ENCODE peak calls at places on chromosomes 4 and X, in four cellular contexts. C is body of pancreas, Q is IMR-90, A is NCI-H1417. B is an unnamed sample.

GRCh38 chr4:91304292-91304691 is 999.5 kb upstream of the GRID2 start:
- DNase-seq in C (no peak), A (no peak), Q (no peak), B (no peak)

GRCh38 chr4:39365360-39365759 is 802 bp downstream of the RFC1 start:
- DNase-seq in Q (no peak), A (no peak), C (no peak), B (no peak)

GRCh38 chr4:94491322-94491721 is 39.6 kb downstream of the PDLIM5 start:
- DNase-seq in A (no peak), C (no peak), Q (peak), B (peak)

GRCh38 chr4:42151568-42152506 is 618 bp downstream of the BEND4 start:
- DNase-seq in A (peak), C (no peak), Q (no peak), B (no peak)

GRCh38 chr4:52856802-52857201 is 5.3 kb upstream of the RASL11B start:
- DNase-seq in Q (no peak), C (no peak), A (no peak), B (no peak)

GRCh38 chr4:57065730-57066482 is 44.3 kb downstream of the IGFBP7 start:
- DNase-seq in Q (peak), A (no peak), C (no peak), B (peak)

GRCh38 chrX:42269186-42269585 is 345.8 kb upstream of the CASK start:
- DNase-seq in Q (peak), A (no peak), C (no peak), B (peak)

GRCh38 chrX:41452972-41453371 is 5.8 kb downstream of the NYX start:
- DNase-seq in Q (peak), A (no peak), C (no peak), B (peak)

GRCh38 chr4:41747230-41748055 is 1.1 kb downstream of the PHOX2B start:
- DNase-seq in C (no peak), Q (no peak), A (no peak), B (no peak)

GRCh38 chr4:93791570-93792195 is 36.9 kb upstream of the ATOH1 start:
- DNase-seq in A (peak), Q (peak), C (peak), B (peak)

GRCh38 chr4:21136231-21136630 is 436.0 kb downstream of the PACRGL start:
- DNase-seq in Q (no peak), C (no peak), A (no peak), B (no peak)

GRCh38 chr4:13543091-13543581 is 1.2 kb downstream of the NKX3-2 start:
- DNase-seq in A (no peak), Q (no peak), C (no peak), B (no peak)

GRCh38 chr4:38891051-38891738 is 23.6 kb downstream of the FAM114A1 start:
- DNase-seq in Q (no peak), A (no peak), C (no peak), B (no peak)

GRCh38 chrX:105876658-105877057 is 54.3 kb downstream of the NRK start:
- DNase-seq in A (peak), Q (peak), C (no peak), B (no peak)

GRCh38 chr4:21795091-21795490 is 153.5 kb downstream of the KCNIP4 start:
- DNase-seq in C (no peak), A (no peak), Q (peak), B (peak)

GRCh38 chrX:74535633-74536141 is 78.7 kb downstream of the RLIM start:
- DNase-seq in A (peak), Q (peak), C (peak), B (peak)

GRCh38 chrX:118522230-118522926 is 26.8 kb downstream of the DOCK11 start:
- DNase-seq in Q (no peak), A (no peak), C (no peak), B (no peak)

B was measured in EH.